ENCODE peak calls at places on chromosomes 3 and 15, in six cellular contexts. A, C, L, D, R and F are unnamed samples.

GRCh38 chr3:130386604-130387263 is 41.3 kb downstream of the COL6A5 start:
- DNase-seq in D (no peak), C (no peak), A (peak), R (no peak), L (no peak), F (peak)

GRCh38 chr15:60757831-60758570 is 279.1 kb upstream of the ICE2 start:
- DNase-seq in D (no peak), R (no peak), C (no peak), A (no peak), L (no peak), F (peak)

GRCh38 chr3:71779674-71780377 is 5.1 kb downstream of the PROK2 start:
- DNase-seq in L (no peak), R (no peak), C (no peak), A (no peak), D (no peak), F (no peak)

GRCh38 chr3:45479627-45480026 is 91.3 kb downstream of the LARS2 start:
- DNase-seq in C (no peak), D (no peak), R (no peak), A (peak), L (peak), F (peak)

GRCh38 chr3:49111347-49111746 is 6.8 kb upstream of the QARS1 start:
- DNase-seq in L (no peak), A (no peak), C (no peak), R (no peak), D (no peak), F (no peak)

GRCh38 chr3:94294806-94295205 is 231.9 kb downstream of the NSUN3 start:
- DNase-seq in R (no peak), C (no peak), L (no peak), D (no peak), A (no peak), F (no peak)

GRCh38 chr3:116165190-116165589 is 280.1 kb downstream of the LSAMP start:
- DNase-seq in C (no peak), A (no peak), L (no peak), D (no peak), R (no peak), F (no peak)

GRCh38 chr3:1529666-1530065 is 436.8 kb downstream of the CNTN6 start:
- DNase-seq in R (no peak), C (no peak), L (no peak), D (no peak), A (no peak), F (no peak)

GRCh38 chr15:34620814-34621213 is 37.4 kb upstream of the GOLGA8B start:
- DNase-seq in C (no peak), A (no peak), D (no peak), L (no peak), R (no peak), F (no peak)

GRCh38 chr3:126266291-126266840 is 86.0 kb upstream of the ALDH1L1 start:
- DNase-seq in C (no peak), A (peak), R (peak), L (peak), D (no peak), F (no peak)

GRCh38 chr15:40439461-40440299 is 1.1 kb upstream of the BAHD1 start:
- DNase-seq in D (no peak), L (no peak), R (no peak), A (peak), C (peak), F (peak)

GRCh38 chr15:69524850-69525249 is 72.2 kb downstream of the RPLP1 start:
- DNase-seq in L (no peak), A (no peak), R (peak), D (no peak), C (no peak), F (no peak)

GRCh38 chr15:64351265-64351664 is 4.7 kb downstream of the CSNK1G1 start:
- DNase-seq in R (no peak), C (no peak), L (no peak), D (no peak), A (peak), F (no peak)